ENCODE peak calls at places on chromosomes 16 and 17, in six cellular contexts. Q is left cardiac atrium; X is activated naive CD8-positive, alpha-beta T cell treated with anti-CD3 and anti-CD28 coated beads, Interleukin-2, amount 50 U/mL, for 24 hours; R is stimulated activated naive B cell treated with anti-CD40 and anti-IgM and Interleukin-4, amounts not matched to agents 10 μg/mL and 1 μg/mL and 100 μg/mL, for 72 hours; Y is activated CD8-positive, alpha-beta memory T cell treated with anti-CD3 and anti-CD28 coated beads, Interleukin-2, amount 10 ng/mL, durations not matched to agents 7 days and 5 days; P is activated T-cell treated with anti-CD3 and anti-CD28 coated beads, Interleukin-2, amount 50 U/mL, for 4 hours. V is an unnamed sample.

GRCh38 chr17:56570199-56570598 is 23.3 kb upstream of the NOG start:
- ATAC-seq in Q (no peak), X (no peak), R (no peak), Y (no peak), P (no peak), V (no peak)

GRCh38 chr16:83965444-83966152 is 2.4 kb upstream of the NECAB2 start:
- ATAC-seq in Q (no peak), X (no peak), R (no peak), Y (no peak), P (no peak), V (no peak)

GRCh38 chr17:83125515-83126274 is 46.3 kb downstream of the METRNL start:
- ATAC-seq in Q (peak), X (peak), R (peak), Y (peak), P (peak), V (peak)

GRCh38 chr16:9946022-9946720 is 236.1 kb downstream of the GRIN2A start:
- ATAC-seq in Q (no peak), X (no peak), R (no peak), Y (no peak), P (no peak), V (no peak)

GRCh38 chr17:42647778-42648177 is 11.3 kb upstream of the TUBG2 start:
- ATAC-seq in Q (no peak), X (no peak), R (peak), Y (no peak), P (no peak), V (no peak)

GRCh38 chr17:77609553-77610517 is 348.7 kb upstream of the TNRC6C start:
- ATAC-seq in Q (no peak), X (peak), R (peak), Y (peak), P (peak), V (no peak)

GRCh38 chr16:69514366-69514765 is 51.4 kb upstream of the NFAT5 start:
- ATAC-seq in Q (peak), X (no peak), R (peak), Y (no peak), P (no peak), V (no peak)

GRCh38 chr16:54805648-54806047 is 125.0 kb upstream of the IRX5 start:
- ATAC-seq in Q (no peak), X (no peak), R (no peak), Y (no peak), P (no peak), V (no peak)

GRCh38 chr17:55023626-55024025 is 55.1 kb downstream of the STXBP4 start:
- ATAC-seq in Q (no peak), X (no peak), R (no peak), Y (no peak), P (no peak), V (no peak)

GRCh38 chr17:44235583-44235936 is 16.1 kb upstream of the UBTF start:
- ATAC-seq in Q (no peak), X (no peak), R (no peak), Y (no peak), P (no peak), V (no peak)

GRCh38 chr16:67245189-67245585 is 2.1 kb downstream of the FHOD1 start:
- ATAC-seq in Q (no peak), X (no peak), R (no peak), Y (no peak), P (no peak), V (no peak)

GRCh38 chr17:68238894-68239293 is 8.9 kb upstream of the AMZ2 start:
- ATAC-seq in Q (no peak), X (peak), R (peak), Y (peak), P (peak), V (no peak)

GRCh38 chr16:27458196-27458728 is 56.3 kb downstream of the IL21R start:
- ATAC-seq in Q (no peak), X (no peak), R (no peak), Y (no peak), P (no peak), V (no peak)

GRCh38 chr16:19118938-19119431 is 5.2 kb downstream of the ITPRIPL2 start:
- ATAC-seq in Q (peak), X (peak), R (peak), Y (peak), P (peak), V (peak)

GRCh38 chr16:3007059-3007956 is 5.4 kb upstream of the CLDN9 start:
- ATAC-seq in Q (no peak), X (no peak), R (no peak), Y (no peak), P (no peak), V (no peak)

GRCh38 chr17:30091771-30092170 is 24.8 kb upstream of the NSRP1 start:
- ATAC-seq in Q (no peak), X (no peak), R (no peak), Y (no peak), P (no peak), V (no peak)

GRCh38 chr16:73057369-73058210 is 9.7 kb upstream of the ZFHX3 start:
- ATAC-seq in Q (peak), X (peak), R (peak), Y (peak), P (peak), V (peak)

GRCh38 chr17:73697872-73698271 is 53.6 kb upstream of the SDK2 start:
- ATAC-seq in Q (no peak), X (no peak), R (no peak), Y (no peak), P (no peak), V (no peak)

GRCh38 chr16:86318119-86318518 is 192.2 kb upstream of the FOXF1 start:
- ATAC-seq in Q (no peak), X (peak), R (peak), Y (peak), P (no peak), V (no peak)

GRCh38 chr17:307741-308507 is 44.7 kb downstream of the RPH3AL start:
- ATAC-seq in Q (peak), X (no peak), R (no peak), Y (no peak), P (no peak), V (peak)

GRCh38 chr17:61285483-61286320 is 113.9 kb upstream of the TBX2 start:
- ATAC-seq in Q (peak), X (peak), R (no peak), Y (no peak), P (peak), V (no peak)

GRCh38 chr17:76076765-76077581 is 2.0 kb upstream of the ZACN start:
- ATAC-seq in Q (no peak), X (no peak), R (peak), Y (no peak), P (peak), V (no peak)

GRCh38 chr17:57692770-57693169 is 52.3 kb downstream of the CCDC182 start:
- ATAC-seq in Q (no peak), X (no peak), R (no peak), Y (no peak), P (no peak), V (no peak)